ENCODE peak calls at places on chromosomes 2 and 18, in five cellular contexts. One of them, this sample, is unnamed.

GRCh38 chr2:39938035-39938835 is 159.2 kb upstream of the THUMPD2 start:
- DNase-seq in uterus: no peak
- DNase-seq in A549: no peak
- DNase-seq in IMR-90: peak
- DNase-seq in neural progenitor cell: no peak
- DNase-seq in this sample: no peak

GRCh38 chr2:84904151-84904550 is 1.3 kb upstream of the TMSB10 start:
- DNase-seq in A549: no peak
- DNase-seq in uterus: no peak
- DNase-seq in IMR-90: no peak
- DNase-seq in neural progenitor cell: no peak
- DNase-seq in this sample: no peak

GRCh38 chr2:45137941-45138695 is 128.9 kb upstream of the SIX2 start:
- DNase-seq in A549: no peak
- DNase-seq in IMR-90: no peak
- DNase-seq in uterus: no peak
- DNase-seq in neural progenitor cell: no peak
- DNase-seq in this sample: no peak

GRCh38 chr2:139744273-139744672 is 964.1 kb upstream of the NXPH2 start:
- DNase-seq in IMR-90: no peak
- DNase-seq in neural progenitor cell: no peak
- DNase-seq in A549: no peak
- DNase-seq in uterus: no peak
- DNase-seq in this sample: no peak

GRCh38 chr2:31828891-31829290 is 181.9 kb downstream of the MEMO1 start:
- DNase-seq in IMR-90: peak
- DNase-seq in neural progenitor cell: no peak
- DNase-seq in uterus: no peak
- DNase-seq in A549: no peak
- DNase-seq in this sample: no peak

GRCh38 chr2:174874081-174874480 is 109.8 kb upstream of the CHRNA1 start:
- DNase-seq in neural progenitor cell: no peak
- DNase-seq in uterus: no peak
- DNase-seq in A549: no peak
- DNase-seq in IMR-90: no peak
- DNase-seq in this sample: no peak

GRCh38 chr2:96408631-96409542 is 73.3 kb downstream of the NCAPH start:
- DNase-seq in A549: peak
- DNase-seq in uterus: peak
- DNase-seq in neural progenitor cell: peak
- DNase-seq in IMR-90: peak
- DNase-seq in this sample: peak

GRCh38 chr18:59485382-59485781 is 126.3 kb upstream of the LMAN1 start:
- DNase-seq in IMR-90: no peak
- DNase-seq in A549: no peak
- DNase-seq in uterus: no peak
- DNase-seq in neural progenitor cell: no peak
- DNase-seq in this sample: no peak

GRCh38 chr2:107380912-107381311 is 445.8 kb upstream of the RGPD4 start:
- DNase-seq in A549: no peak
- DNase-seq in IMR-90: no peak
- DNase-seq in neural progenitor cell: no peak
- DNase-seq in uterus: no peak
- DNase-seq in this sample: no peak

GRCh38 chr2:215280326-215280725 is 31.5 kb upstream of the ATIC start:
- DNase-seq in IMR-90: no peak
- DNase-seq in neural progenitor cell: no peak
- DNase-seq in A549: no peak
- DNase-seq in uterus: no peak
- DNase-seq in this sample: no peak

GRCh38 chr2:47437287-47437686 is 34.3 kb downstream of the MSH2 start:
- DNase-seq in neural progenitor cell: peak
- DNase-seq in IMR-90: peak
- DNase-seq in uterus: no peak
- DNase-seq in A549: peak
- DNase-seq in this sample: no peak

GRCh38 chr2:49037197-49037596 is 117.1 kb downstream of the FSHR start:
- DNase-seq in neural progenitor cell: no peak
- DNase-seq in A549: no peak
- DNase-seq in IMR-90: no peak
- DNase-seq in uterus: no peak
- DNase-seq in this sample: no peak

GRCh38 chr2:216727346-216728122 is 32.2 kb upstream of the IGFBP5 start:
- DNase-seq in IMR-90: no peak
- DNase-seq in A549: no peak
- DNase-seq in neural progenitor cell: no peak
- DNase-seq in uterus: no peak
- DNase-seq in this sample: no peak

GRCh38 chr18:54742654-54743053 is 85.6 kb upstream of the RAB27B start:
- DNase-seq in IMR-90: peak
- DNase-seq in A549: peak
- DNase-seq in neural progenitor cell: no peak
- DNase-seq in uterus: peak
- DNase-seq in this sample: no peak

GRCh38 chr2:6506311-6507258 is 359.1 kb downstream of the CMPK2 start:
- DNase-seq in IMR-90: peak
- DNase-seq in A549: no peak
- DNase-seq in uterus: no peak
- DNase-seq in neural progenitor cell: no peak
- DNase-seq in this sample: no peak

GRCh38 chr18:54551590-54551989 is 39.5 kb upstream of the DYNAP start:
- DNase-seq in neural progenitor cell: peak
- DNase-seq in A549: no peak
- DNase-seq in uterus: no peak
- DNase-seq in IMR-90: no peak
- DNase-seq in this sample: no peak

GRCh38 chr2:120503793-120504571 is 158.0 kb downstream of the INHBB start:
- DNase-seq in neural progenitor cell: peak
- DNase-seq in uterus: no peak
- DNase-seq in A549: no peak
- DNase-seq in IMR-90: peak
- DNase-seq in this sample: no peak

GRCh38 chr2:218217366-218218309 is 649 bp downstream of the ARPC2 start:
- DNase-seq in IMR-90: peak
- DNase-seq in uterus: peak
- DNase-seq in A549: peak
- DNase-seq in neural progenitor cell: peak
- DNase-seq in this sample: no peak

GRCh38 chr2:64327129-64327509 is 126.8 kb upstream of the LGALSL start:
- DNase-seq in neural progenitor cell: no peak
- DNase-seq in A549: peak
- DNase-seq in uterus: no peak
- DNase-seq in IMR-90: no peak
- DNase-seq in this sample: no peak

GRCh38 chr2:132668189-132668833 is 1.7 kb downstream of the LYPD1 start:
- DNase-seq in uterus: no peak
- DNase-seq in A549: peak
- DNase-seq in neural progenitor cell: peak
- DNase-seq in IMR-90: no peak
- DNase-seq in this sample: no peak

GRCh38 chr2:132668986-132669853 is 785 bp downstream of the LYPD1 start:
- DNase-seq in A549: peak
- DNase-seq in IMR-90: no peak
- DNase-seq in neural progenitor cell: peak
- DNase-seq in uterus: no peak
- DNase-seq in this sample: no peak

GRCh38 chr2:132670961-132671781 is 1.2 kb upstream of the LYPD1 start:
- DNase-seq in uterus: no peak
- DNase-seq in neural progenitor cell: peak
- DNase-seq in A549: peak
- DNase-seq in IMR-90: peak
- DNase-seq in this sample: no peak

GRCh38 chr2:132670104-132670960 is at the start of gene LYPD1:
- DNase-seq in uterus: no peak
- DNase-seq in A549: peak
- DNase-seq in IMR-90: no peak
- DNase-seq in neural progenitor cell: peak
- DNase-seq in this sample: peak

DNA sequence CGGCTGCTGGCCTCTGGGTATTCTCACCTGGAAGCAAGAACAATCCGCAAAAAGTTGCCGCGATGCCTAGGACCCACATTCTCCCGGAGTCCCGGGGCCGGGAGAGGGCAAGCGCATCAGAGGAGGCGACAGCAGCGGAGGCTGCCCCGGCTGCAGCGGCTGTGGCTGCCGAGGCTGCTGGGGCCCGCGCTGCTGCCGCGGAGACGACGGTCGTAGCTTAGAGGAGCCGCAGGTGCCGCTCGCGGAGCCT is 226 bp downstream of the LYPD1 start:
- DNase-seq in IMR-90: no peak
- DNase-seq in neural progenitor cell: peak
- DNase-seq in uterus: no peak
- DNase-seq in A549: peak
- DNase-seq in this sample: no peak
- H3K4me3 ChIP-seq in IMR-90: peak
- H3K4me3 ChIP-seq in neural progenitor cell: peak
- H3K4me3 ChIP-seq in uterus: peak
- H3K4me3 ChIP-seq in A549: peak
- H3K4me3 ChIP-seq in this sample: peak

GRCh38 chr18:71998547-71998946 is 545.6 kb downstream of the CBLN2 start:
- DNase-seq in IMR-90: no peak
- DNase-seq in neural progenitor cell: no peak
- DNase-seq in A549: peak
- DNase-seq in uterus: no peak
- DNase-seq in this sample: no peak

GRCh38 chr18:71994273-71994672 is 549.9 kb downstream of the CBLN2 start:
- DNase-seq in neural progenitor cell: no peak
- DNase-seq in uterus: no peak
- DNase-seq in IMR-90: no peak
- DNase-seq in A549: no peak
- DNase-seq in this sample: no peak

DNA sequence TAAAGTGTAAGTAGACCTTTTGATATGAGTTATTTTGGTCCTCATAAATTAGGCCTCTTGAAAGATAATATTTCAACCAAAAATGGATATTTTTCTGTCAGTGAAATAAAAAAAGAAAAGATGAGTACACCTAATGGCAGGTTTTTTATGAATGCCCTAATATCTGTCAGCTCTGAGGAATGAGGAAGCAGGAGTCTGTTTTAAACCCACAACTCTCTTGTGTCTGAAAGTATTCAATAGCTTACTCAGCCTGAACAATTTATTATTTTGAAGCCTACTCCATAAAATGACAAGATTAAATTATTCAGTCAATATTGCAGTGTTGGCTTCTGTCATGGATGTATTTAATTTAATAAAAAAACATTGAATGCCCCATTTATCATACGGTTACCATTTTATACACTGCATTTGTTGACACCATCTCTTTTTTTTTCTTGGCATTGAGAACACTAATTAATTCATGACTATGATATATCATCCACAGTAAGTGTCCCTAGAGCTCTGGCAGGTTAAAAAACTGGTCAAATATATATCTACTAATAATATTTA is 548.2 kb downstream of the CBLN2 start:
- DNase-seq in IMR-90: no peak
- DNase-seq in A549: no peak
- DNase-seq in neural progenitor cell: no peak
- DNase-seq in uterus: no peak
- DNase-seq in this sample: no peak
- TF ChIP-seq CTCF in IMR-90: no peak
- TF ChIP-seq CTCF in A549: no peak
- TF ChIP-seq CTCF in neural progenitor cell: no peak
- TF ChIP-seq CTCF in uterus: no peak
- TF ChIP-seq CTCF in this sample: no peak

DNA sequence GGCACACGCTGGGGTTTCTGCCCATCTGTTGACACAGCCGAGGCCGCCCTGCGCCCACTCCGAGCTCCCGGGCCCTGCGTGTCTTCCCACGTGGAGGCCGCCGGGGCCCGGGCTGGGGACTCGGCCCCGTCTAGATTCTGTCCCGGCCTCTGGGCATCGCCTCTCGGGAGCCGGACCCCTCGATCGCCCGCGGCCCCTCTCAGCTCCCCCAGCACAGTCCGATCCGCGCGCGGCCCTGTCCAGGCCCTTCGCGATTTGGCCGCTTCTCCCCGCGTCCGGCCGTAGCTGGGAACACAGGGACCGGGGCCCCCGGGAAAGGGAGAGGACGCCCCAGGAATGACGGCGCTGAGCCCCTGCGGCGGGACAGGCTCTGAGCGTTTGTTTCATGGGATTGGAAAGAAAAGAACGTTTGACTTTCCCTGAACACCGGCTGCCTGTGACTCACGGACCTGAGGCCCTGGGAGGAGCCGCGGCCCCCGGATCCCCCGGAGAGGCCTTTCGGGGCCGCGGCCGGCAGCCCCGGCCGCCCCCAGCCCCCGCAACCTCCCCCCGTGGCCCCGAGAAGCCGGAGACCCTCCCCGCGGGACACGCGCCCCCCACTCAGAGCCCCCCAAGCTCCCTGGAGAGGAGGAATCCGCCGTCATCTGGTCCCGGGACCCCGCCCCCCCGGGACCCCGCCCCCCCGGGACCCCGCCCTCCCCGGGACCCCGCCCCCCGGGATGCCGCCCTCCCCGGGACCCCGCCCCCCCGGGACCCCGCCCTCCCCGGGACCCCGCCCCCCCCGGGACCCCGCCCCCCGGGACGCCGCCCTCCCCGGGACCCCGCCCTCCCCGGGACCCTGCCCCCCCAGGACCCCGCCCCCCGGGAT is 62.7 kb upstream of the CTDP1 start:
- DNase-seq in neural progenitor cell: peak
- DNase-seq in A549: no peak
- DNase-seq in uterus: peak
- DNase-seq in IMR-90: peak
- DNase-seq in this sample: peak
- H3K4me3 ChIP-seq in neural progenitor cell: peak
- H3K4me3 ChIP-seq in A549: no peak
- H3K4me3 ChIP-seq in uterus: no peak
- H3K4me3 ChIP-seq in IMR-90: peak
- H3K4me3 ChIP-seq in this sample: peak

GRCh38 chr18:76803413-76803812 is 18.9 kb upstream of the ZNF236 start:
- DNase-seq in neural progenitor cell: no peak
- DNase-seq in A549: no peak
- DNase-seq in uterus: no peak
- DNase-seq in IMR-90: no peak
- DNase-seq in this sample: no peak

GRCh38 chr18:76806301-76806700 is 16.1 kb upstream of the ZNF236 start:
- DNase-seq in IMR-90: no peak
- DNase-seq in neural progenitor cell: no peak
- DNase-seq in A549: no peak
- DNase-seq in uterus: no peak
- DNase-seq in this sample: no peak

GRCh38 chr18:76808561-76808960 is 13.8 kb upstream of the ZNF236 start:
- DNase-seq in neural progenitor cell: no peak
- DNase-seq in IMR-90: no peak
- DNase-seq in uterus: no peak
- DNase-seq in A549: no peak
- DNase-seq in this sample: no peak

GRCh38 chr18:76803814-76804213 is 18.5 kb upstream of the ZNF236 start:
- DNase-seq in A549: peak
- DNase-seq in IMR-90: peak
- DNase-seq in uterus: peak
- DNase-seq in neural progenitor cell: peak
- DNase-seq in this sample: peak

DNA sequence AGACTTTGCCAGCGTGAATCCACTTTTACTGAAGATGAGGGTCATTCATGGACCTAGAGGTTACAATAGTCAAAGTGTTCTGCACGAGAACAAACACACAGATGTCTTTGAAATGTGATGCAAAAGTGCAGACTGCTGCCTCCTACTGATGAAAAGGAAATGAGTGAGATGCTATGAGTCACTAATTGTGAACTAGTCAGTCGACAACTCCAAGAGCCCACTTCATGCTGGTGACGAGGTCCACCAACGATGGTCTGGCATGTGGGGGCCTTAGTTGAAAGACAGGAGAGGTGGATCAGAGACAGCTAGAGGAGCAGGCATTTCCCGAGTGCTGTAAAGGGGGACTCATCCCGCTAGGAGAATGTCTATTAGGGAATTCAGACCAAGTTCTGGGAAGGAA is 17.1 kb upstream of the ZNF236 start:
- DNase-seq in neural progenitor cell: no peak
- DNase-seq in IMR-90: peak
- DNase-seq in uterus: no peak
- DNase-seq in A549: no peak
- DNase-seq in this sample: no peak
- TF ChIP-seq CTCF in neural progenitor cell: peak
- TF ChIP-seq CTCF in IMR-90: peak
- TF ChIP-seq CTCF in uterus: no peak
- TF ChIP-seq CTCF in A549: no peak
- TF ChIP-seq CTCF in this sample: no peak

This sample was measured in dorsolateral prefrontal cortex.